ENCODE peak calls at places on chromosome 22, in eight cellular contexts. O is aorta, C is A549, A is A673, R is neuronal stem cell, X is breast epithelium, T is adrenal gland, W is ovary. P is an unnamed sample.

GRCh38 chr22:20237480-20238440 is 30.4 kb downstream of the RTN4R start:
- DNase-seq in T (no peak), C (no peak), R (no peak), A (no peak), W (peak; percentile 67), O (no peak), X (no peak), P (no peak)

GRCh38 chr22:30361916-30362631 is 5.3 kb downstream of the CCDC157 start:
- DNase-seq in W (no peak), X (no peak), R (no peak), C (no peak), A (no peak), O (no peak), T (no peak), P (no peak)

GRCh38 chr22:25200967-25201366 is 1.3 kb downstream of the CRYBB3 start:
- DNase-seq in O (no peak), C (no peak), R (no peak), X (no peak), A (no peak), W (no peak), T (no peak), P (no peak)

GRCh38 chr22:42820075-42820763 is 36.9 kb downstream of the ARFGAP3 start:
- DNase-seq in A (peak; percentile 43), C (no peak), R (no peak), O (no peak), W (no peak), X (peak; percentile 27), T (no peak), P (no peak)

GRCh38 chr22:49413551-49413950 is 414.1 kb downstream of the BRD1 start:
- DNase-seq in W (no peak), C (no peak), R (no peak), O (no peak), A (no peak), X (peak; percentile 12), T (no peak), P (no peak)

GRCh38 chr22:16935209-16935608 is 72.8 kb downstream of the GAB4 start:
- DNase-seq in T (no peak), O (no peak), C (no peak), A (no peak), X (no peak), R (no peak), W (no peak), P (no peak)

GRCh38 chr22:40463727-40464126 is 93.3 kb downstream of the SGSM3 start:
- DNase-seq in T (no peak), R (no peak), W (no peak), A (no peak), C (no peak), O (no peak), X (no peak), P (no peak)

GRCh38 chr22:20811971-20812660 is 38.2 kb downstream of the SERPIND1 start:
- DNase-seq in O (no peak), A (no peak), X (no peak), T (no peak), C (no peak), R (no peak), W (no peak), P (no peak)

GRCh38 chr22:37533995-37534394 is 14.8 kb upstream of the CARD10 start:
- DNase-seq in T (no peak), O (no peak), A (no peak), W (no peak), R (no peak), C (no peak), X (no peak), P (peak; percentile 45)

GRCh38 chr22:17121235-17122195 is at the start of gene TMEM121B:
- DNase-seq in T (peak; percentile 61), O (peak; percentile 84), C (no peak), A (peak; percentile 86), W (peak; percentile 48), X (peak; percentile 73), R (peak; percentile 85), P (peak; percentile 88)

GRCh38 chr22:28269277-28269676 is 350.2 kb upstream of the PITPNB start:
- DNase-seq in A (no peak), X (no peak), O (no peak), R (no peak), W (no peak), T (no peak), C (no peak), P (no peak)

GRCh38 chr22:48670317-48670716 is 1157.4 kb downstream of the BRD1 start:
- DNase-seq in A (no peak), W (no peak), X (no peak), O (no peak), T (no peak), C (no peak), R (no peak), P (no peak)

GRCh38 chr22:17862646-17863181 is 88.4 kb upstream of the BID start:
- DNase-seq in A (no peak), X (no peak), O (no peak), T (no peak), W (no peak), R (no peak), C (no peak), P (no peak)

GRCh38 chr22:48748113-48748859 is 1079.4 kb downstream of the BRD1 start:
- DNase-seq in W (no peak), A (no peak), T (no peak), X (peak; percentile 39), R (no peak), O (no peak), C (no peak), P (no peak)

GRCh38 chr22:39207141-39208012 is 37.4 kb downstream of the PDGFB start:
- DNase-seq in W (no peak), X (no peak), O (peak; percentile 42), R (no peak), A (no peak), C (no peak), T (no peak), P (peak; percentile 77)

GRCh38 chr22:33757443-33758124 is 162.7 kb downstream of the LARGE1 start:
- DNase-seq in A (no peak), X (no peak), C (no peak), R (no peak), T (no peak), W (no peak), O (no peak), P (peak; percentile 92)

GRCh38 chr22:38957046-38957770 is at the start of gene APOBEC3A:
- DNase-seq in C (no peak), R (no peak), X (no peak), A (no peak), T (no peak), O (peak; percentile 66), W (no peak), P (no peak)

GRCh38 chr22:42841444-42841843 is 15.6 kb downstream of the ARFGAP3 start:
- DNase-seq in R (no peak), X (no peak), W (no peak), C (no peak), T (no peak), A (no peak), O (no peak), P (no peak)

GRCh38 chr22:21631025-21631424 is 1.2 kb upstream of the YDJC start:
- DNase-seq in W (no peak), X (no peak), C (no peak), O (no peak), T (no peak), R (no peak), A (no peak), P (no peak)

DNA sequence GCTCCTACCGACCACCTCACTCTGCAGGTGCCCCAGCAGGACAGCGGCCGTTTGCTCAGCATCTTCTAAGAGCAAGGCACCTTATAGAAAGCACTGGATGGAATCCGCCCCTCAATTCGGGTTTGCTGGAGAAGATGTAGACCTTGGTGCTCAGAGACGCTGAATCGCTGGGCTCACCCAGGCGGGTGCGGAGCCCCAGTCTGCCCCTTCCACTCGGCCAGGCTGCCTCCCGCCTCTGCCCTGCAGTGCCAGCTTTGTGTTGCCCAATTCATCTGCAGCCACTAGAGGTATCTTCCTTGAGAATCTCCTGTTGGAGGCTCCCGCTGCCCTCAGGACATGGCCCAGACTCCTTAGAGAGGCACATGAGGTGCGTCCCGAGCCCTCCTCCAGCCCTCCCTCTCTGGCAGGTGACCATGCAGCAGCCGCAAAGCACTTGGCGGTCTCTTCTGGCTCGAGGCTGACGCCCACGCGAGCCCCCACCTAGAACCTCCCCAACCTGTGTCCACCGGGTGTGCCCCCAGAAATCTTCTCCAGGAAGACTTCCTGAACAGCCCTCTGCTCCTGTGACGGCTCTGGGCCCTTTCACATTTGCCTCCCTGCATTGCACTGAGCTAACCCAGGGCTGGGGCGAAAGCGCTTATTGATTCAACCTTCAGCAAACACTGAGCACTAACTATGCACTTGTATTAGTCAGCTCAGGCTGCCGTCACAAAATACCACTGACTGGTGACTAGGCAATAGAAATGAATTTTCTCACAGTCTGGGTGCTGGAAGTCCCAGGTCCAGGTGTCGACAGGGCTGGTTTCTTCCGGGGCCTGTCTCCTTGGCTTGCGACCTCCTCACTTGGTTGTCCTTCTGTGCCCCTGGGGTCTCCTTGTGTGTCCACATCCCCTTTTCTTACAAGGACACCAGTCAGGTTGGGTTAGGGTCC is 117.5 kb downstream of the WNT7B start:
- DNase-seq in C (peak; percentile 77), X (peak; percentile 80), O (no peak), W (no peak), T (no peak), R (no peak), A (no peak), P (no peak)
- H3K4me1 ChIP-seq in C (peaks cover 45% of the 10 kb centered on the region), X (peaks cover 5% of the 10 kb centered on the region), O (no peaks in the 10 kb centered on the region), W (peaks cover 3% of the 10 kb centered on the region), T (no peaks in the 10 kb centered on the region), R (peaks cover 6% of the 10 kb centered on the region), A (no peaks in the 10 kb centered on the region), P (no peaks in the 10 kb centered on the region)

GRCh38 chr22:35425971-35426800 is 26.2 kb downstream of the MCM5 start:
- DNase-seq in X (no peak), R (no peak), A (peak; percentile 12), C (no peak), T (no peak), W (no peak), O (no peak), P (peak; percentile 87)
- H3K27ac ChIP-seq in X (no peak overlapping the region), R (peak overlapping the region; percentile 72), A (peak overlapping the region; percentile 59), C (no peak overlapping the region), T (no peak overlapping the region), W (no peak overlapping the region), O (no peak overlapping the region), P (peak overlapping the region; percentile 54)

DNA sequence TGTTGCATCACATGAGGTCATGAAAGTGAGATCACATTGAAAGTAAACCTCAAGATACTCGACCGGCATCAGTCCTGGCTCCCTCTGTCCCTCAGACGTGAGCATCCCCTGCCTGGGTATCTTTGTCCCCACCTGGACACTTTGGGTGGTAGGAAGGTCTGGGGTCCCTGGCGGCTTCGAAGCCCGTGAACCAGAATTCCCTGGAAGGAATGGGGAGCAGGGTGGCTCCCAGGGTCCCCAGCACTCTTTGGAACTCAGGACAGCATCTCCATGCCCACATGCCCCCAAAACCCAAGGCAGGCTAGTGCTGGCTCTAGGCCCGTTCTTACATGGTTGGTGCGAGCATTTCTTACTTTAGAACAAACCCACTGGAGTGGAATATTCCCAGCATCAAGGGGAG is 7.5 kb downstream of the DERL3 start:
- DNase-seq in X (no peak), W (peak; percentile 27), R (no peak), C (no peak), T (no peak), O (peak; percentile 32), A (no peak), P (no peak)
- H3K4me1 ChIP-seq in X (no peaks in the 10 kb centered on the region), W (peaks cover 7% of the 10 kb centered on the region), R (no peaks in the 10 kb centered on the region), C (no peaks in the 10 kb centered on the region), T (peaks cover 20% of the 10 kb centered on the region), O (no peaks in the 10 kb centered on the region), A (peaks cover 5% of the 10 kb centered on the region), P (no peaks in the 10 kb centered on the region)

DNA sequence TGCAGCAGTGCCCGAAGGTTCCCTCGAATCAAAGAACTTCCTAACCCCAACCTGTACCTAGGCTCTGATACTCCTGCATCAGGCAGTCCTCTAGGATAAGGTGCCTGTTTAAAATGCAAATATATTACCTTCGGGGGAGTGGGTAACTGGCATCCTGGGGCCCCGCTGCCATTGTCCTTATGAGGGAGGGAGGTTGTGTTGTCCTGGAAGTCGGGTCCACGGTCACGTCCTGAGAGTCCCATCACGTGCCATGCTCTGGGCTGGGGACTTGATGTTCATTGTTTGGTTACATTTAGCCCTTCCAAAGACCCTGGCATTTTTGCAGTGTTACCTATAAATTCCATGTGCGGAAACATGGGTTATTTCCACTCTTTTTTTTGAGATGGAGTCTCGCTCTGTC is 67.6 kb downstream of the PARVB start:
- DNase-seq in C (no peak), W (no peak), O (no peak), R (no peak), X (no peak), A (no peak), T (no peak), P (no peak)
- H3K27ac ChIP-seq in C (no peak overlapping the region), W (no peak overlapping the region), O (no peak overlapping the region), R (no peak overlapping the region), X (no peak overlapping the region), A (no peak overlapping the region), T (no peak overlapping the region), P (no peak overlapping the region)

P was measured in SJCRH30.